ENCODE peak calls at places on chromosome 15, in seven cellular contexts. S is CD8-positive, alpha-beta T cell; G is PC-3; D is BJ; A is mesendoderm; N is fibroblast of lung; X is sigmoid colon. Z is an unnamed sample.

GRCh38 chr15:35465763-35466162 is 80.2 kb downstream of the DPH6 start:
- DNase-seq in S (no peak), G (no peak), D (no peak), A (peak; percentile 27), N (no peak), X (no peak), Z (no peak)

GRCh38 chr15:88635343-88635742 is 3.5 kb upstream of the ISG20 start:
- DNase-seq in S (peak; percentile 34), G (no peak), D (no peak), A (no peak), N (no peak), X (no peak), Z (no peak)

GRCh38 chr15:89654847-89655805 is at the start of gene KIF7:
- DNase-seq in S (no peak), G (peak; percentile 62), D (no peak), A (peak; percentile 88), N (peak; percentile 61), X (peak; percentile 71), Z (peak; percentile 74)

GRCh38 chr15:95875141-95875643 is 455.3 kb upstream of the NR2F2 start:
- DNase-seq in S (no peak), G (peak; percentile 84), D (peak; percentile 62), A (no peak), N (peak; percentile 64), X (no peak), Z (no peak)

GRCh38 chr15:44317423-44317822 is 28.9 kb downstream of the GOLM2 start:
- DNase-seq in S (no peak), G (no peak), D (no peak), A (peak; percentile 14), N (no peak), X (no peak), Z (no peak)

GRCh38 chr15:31271706-31272557 is 54.7 kb upstream of the KLF13 start:
- DNase-seq in S (no peak), G (no peak), D (no peak), A (no peak), N (no peak), X (peak; percentile 65), Z (no peak)

GRCh38 chr15:34047893-34048775 is 9.1 kb upstream of the AVEN start:
- DNase-seq in S (no peak), G (no peak), D (no peak), A (no peak), N (peak; percentile 89), X (no peak), Z (peak; percentile 82)

GRCh38 chr15:40310001-40310959 is 2.5 kb upstream of the PLCB2 start:
- DNase-seq in S (peak; percentile 47), G (peak; percentile 68), D (no peak), A (peak; percentile 78), N (no peak), X (peak; percentile 72), Z (peak; percentile 66)

GRCh38 chr15:100192092-100192695 is 149.6 kb downstream of the ADAMTS17 start:
- DNase-seq in S (no peak), G (peak; percentile 10), D (no peak), A (peak; percentile 77), N (no peak), X (peak; percentile 25), Z (no peak)

GRCh38 chr15:76114561-76114960 is 54.8 kb downstream of the TMEM266 start:
- DNase-seq in S (no peak), G (no peak), D (no peak), A (no peak), N (no peak), X (no peak), Z (no peak)

GRCh38 chr15:29242466-29243242 is 27.0 kb downstream of the NSMCE3 start:
- DNase-seq in S (no peak), G (no peak), D (no peak), A (no peak), N (no peak), X (no peak), Z (no peak)

GRCh38 chr15:26098801-26099200 is 235.7 kb upstream of the ATP10A start:
- DNase-seq in S (no peak), G (no peak), D (no peak), A (peak; percentile 27), N (no peak), X (no peak), Z (no peak)

GRCh38 chr15:83053151-83053550 is 13.9 kb downstream of the BTBD1 start:
- DNase-seq in S (no peak), G (peak; percentile 60), D (peak; percentile 75), A (no peak), N (peak; percentile 75), X (no peak), Z (no peak)

GRCh38 chr15:74238984-74239645 is 3.0 kb downstream of the CCDC33 start:
- DNase-seq in S (no peak), G (no peak), D (no peak), A (no peak), N (no peak), X (no peak), Z (no peak)

GRCh38 chr15:98799461-98799971 is 151.2 kb downstream of the IGF1R start:
- DNase-seq in S (no peak), G (no peak), D (no peak), A (peak; percentile 85), N (no peak), X (no peak), Z (no peak)
- H3K4me3 ChIP-seq in S (no peak overlapping the region), G (no peak overlapping the region), D (no peak overlapping the region), A (no peak overlapping the region), N (no peak overlapping the region), X (no peak overlapping the region), Z (no peak overlapping the region)

DNA sequence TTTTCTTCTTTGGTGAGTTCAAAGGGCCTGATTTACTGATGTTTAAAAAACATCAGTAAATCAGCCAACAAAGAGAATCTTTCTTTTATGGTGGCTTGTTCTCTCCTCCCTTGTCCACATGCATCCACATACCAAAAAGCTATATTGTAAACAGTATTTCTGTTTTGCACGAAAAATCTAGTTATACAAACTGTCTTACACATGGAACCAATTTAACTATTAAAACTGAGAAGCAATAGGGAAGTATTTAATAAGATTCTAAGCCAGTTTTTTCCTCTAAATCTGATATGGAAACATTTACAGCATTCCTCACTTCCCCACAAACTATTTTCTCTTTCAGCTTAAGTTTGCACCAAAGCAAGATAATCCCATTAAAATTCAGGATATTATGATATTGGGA is 110.8 kb upstream of the ICE2 start:
- DNase-seq in S (no peak), G (no peak), D (peak; percentile 55), A (no peak), N (no peak), X (no peak), Z (no peak)
- H3K27me3 ChIP-seq in S (no peaks in the 10 kb centered on the region), G (peaks cover 79% of the 10 kb centered on the region), D (peaks cover 10% of the 10 kb centered on the region), A (no peaks in the 10 kb centered on the region), N (no peaks in the 10 kb centered on the region), X (no peaks in the 10 kb centered on the region), Z (peaks cover 79% of the 10 kb centered on the region)

DNA sequence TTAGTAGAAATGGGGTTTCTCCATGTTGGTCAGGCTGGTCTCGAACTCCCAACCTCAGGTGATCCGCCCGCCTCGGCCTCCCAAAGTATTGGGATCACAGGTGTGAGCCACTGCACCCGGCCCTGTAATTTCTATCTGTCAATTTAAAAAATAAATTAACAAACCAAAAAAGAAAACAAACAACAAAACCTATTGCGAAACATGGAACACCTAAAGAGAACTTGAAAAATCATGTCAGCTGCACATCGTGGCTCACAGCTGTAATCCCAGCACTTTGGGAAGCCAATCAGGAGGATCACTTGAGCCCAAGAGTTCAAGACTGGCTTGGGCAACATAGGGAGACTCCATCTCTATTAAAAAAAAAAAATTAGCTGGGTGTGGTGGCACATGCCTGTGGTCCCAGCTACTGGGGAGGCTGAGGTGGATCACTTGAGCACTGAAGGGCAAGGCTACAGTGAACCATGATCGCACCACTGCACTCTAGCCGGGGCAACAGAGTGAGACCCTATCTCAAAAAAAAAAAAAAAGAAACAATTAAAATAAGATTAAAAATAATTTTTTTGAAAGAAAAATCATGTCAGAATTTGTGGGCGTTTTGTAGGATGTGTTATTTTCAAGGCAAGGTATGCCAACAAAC is 19.6 kb downstream of the PARP6 start:
- DNase-seq in S (no peak), G (no peak), D (no peak), A (no peak), N (no peak), X (no peak), Z (no peak)
- H3K36me3 ChIP-seq in S (peaks cover 56% of the 10 kb centered on the region), G (no peaks in the 10 kb centered on the region), D (peaks cover 17% of the 10 kb centered on the region), A (peaks cover 15% of the 10 kb centered on the region), N (peaks cover 14% of the 10 kb centered on the region), X (peaks cover 69% of the 10 kb centered on the region), Z (peaks cover 75% of the 10 kb centered on the region)

GRCh38 chr15:69412701-69413100 is 1.4 kb upstream of the KIF23 start:
- DNase-seq in S (no peak), G (no peak), D (no peak), A (no peak), N (no peak), X (no peak), Z (no peak)
- H3K4me3 ChIP-seq in S (no peak overlapping the region), G (no peak overlapping the region), D (no peak overlapping the region), A (no peak overlapping the region), N (no peak overlapping the region), X (no peak overlapping the region), Z (no peak overlapping the region)

GRCh38 chr15:101560722-101561583 is 71.4 kb upstream of the PCSK6 start:
- DNase-seq in S (no peak), G (no peak), D (no peak), A (no peak), N (no peak), X (peak; percentile 61), Z (peak; percentile 14)

GRCh38 chr15:101556273-101556672 is 66.8 kb upstream of the PCSK6 start:
- DNase-seq in S (no peak), G (no peak), D (no peak), A (no peak), N (no peak), X (peak; percentile 61), Z (no peak)

GRCh38 chr15:101561584-101561906 is 72.0 kb upstream of the PCSK6 start:
- DNase-seq in S (no peak), G (no peak), D (no peak), A (no peak), N (no peak), X (peak; percentile 45), Z (peak; percentile 36)

GRCh38 chr15:101559938-101560337 is 70.4 kb upstream of the PCSK6 start:
- DNase-seq in S (no peak), G (no peak), D (no peak), A (no peak), N (no peak), X (peak; percentile 25), Z (no peak)

GRCh38 chr15:101558217-101558941 is 68.9 kb upstream of the PCSK6 start:
- DNase-seq in S (no peak), G (peak; percentile 38), D (no peak), A (no peak), N (no peak), X (peak; percentile 17), Z (peak; percentile 15)
- H3K27me3 ChIP-seq in S (no peaks in the 10 kb centered on the region), G (no peaks in the 10 kb centered on the region), D (no peaks in the 10 kb centered on the region), A (no peaks in the 10 kb centered on the region), N (no peaks in the 10 kb centered on the region), X (no peaks in the 10 kb centered on the region), Z (no peaks in the 10 kb centered on the region)

GRCh38 chr15:65466901-65467300 is 44.2 kb upstream of the IGDCC4 start:
- DNase-seq in S (no peak), G (peak; percentile 37), D (no peak), A (no peak), N (peak; percentile 29), X (no peak), Z (no peak)

GRCh38 chr15:65468229-65468628 is 45.5 kb upstream of the IGDCC4 start:
- DNase-seq in S (no peak), G (peak; percentile 40), D (no peak), A (no peak), N (no peak), X (no peak), Z (no peak)

GRCh38 chr15:65470866-65471265 is 46.6 kb downstream of the DPP8 start:
- DNase-seq in S (no peak), G (no peak), D (no peak), A (no peak), N (no peak), X (no peak), Z (no peak)
- H3K36me3 ChIP-seq in S (peaks cover 37% of the 10 kb centered on the region), G (peaks cover 16% of the 10 kb centered on the region), D (peaks cover 12% of the 10 kb centered on the region), A (peaks cover 9% of the 10 kb centered on the region), N (no peaks in the 10 kb centered on the region), X (peaks cover 27% of the 10 kb centered on the region), Z (peaks cover 74% of the 10 kb centered on the region)

GRCh38 chr15:63089260-63090043 is 32.2 kb upstream of the LACTB start:
- DNase-seq in S (no peak), G (peak; percentile 34), D (peak; percentile 83), A (peak; percentile 87), N (peak; percentile 96), X (peak; percentile 89), Z (peak; percentile 81)
- H3K4me3 ChIP-seq in S (no peak overlapping the region), G (no peak overlapping the region), D (no peak overlapping the region), A (no peak overlapping the region), N (no peak overlapping the region), X (no peak overlapping the region), Z (no peak overlapping the region)

Z was measured in SJSA1.